ENCODE peak calls at places on chromosomes 3 and 15, in eight cellular contexts. V, G, R, J, U, I, P and F are unnamed samples.

GRCh38 chr3:16789344-16790100 is 95.2 kb upstream of the PLCL2 start:
- DNase-seq in G (no peak), J (no peak), U (no peak), I (no peak), P (no peak), R (no peak), V (peak; percentile 99), F (no peak)

GRCh38 chr15:64894395-64895056 is 17.2 kb upstream of the ANKDD1A start:
- DNase-seq in I (no peak), P (no peak), G (peak; percentile 64), V (no peak), R (no peak), J (no peak), U (peak; percentile 73), F (no peak)

GRCh38 chr3:141112686-141113255 is 61.6 kb downstream of the SPSB4 start:
- DNase-seq in G (peak; percentile 7), V (no peak), U (no peak), J (no peak), I (no peak), P (no peak), R (no peak), F (no peak)

GRCh38 chr15:70376031-70376928 is 278.6 kb upstream of the TLE3 start:
- DNase-seq in J (no peak), G (no peak), V (no peak), U (no peak), P (no peak), R (no peak), I (peak; percentile 36), F (no peak)

GRCh38 chr3:42996633-42997075 is 17.5 kb downstream of the GASK1A start:
- DNase-seq in P (peak; percentile 49), V (no peak), U (no peak), G (peak; percentile 69), I (no peak), R (no peak), J (no peak), F (peak; percentile 49)

GRCh38 chr3:121648219-121648958 is 12.3 kb downstream of the HCLS1 start:
- DNase-seq in I (no peak), P (no peak), R (no peak), V (no peak), J (no peak), G (no peak), U (no peak), F (no peak)

GRCh38 chr3:105979961-105980360 is 111.1 kb upstream of the CBLB start:
- DNase-seq in U (no peak), G (no peak), J (no peak), V (no peak), I (no peak), P (no peak), R (no peak), F (no peak)

GRCh38 chr3:24678441-24678865 is 183.8 kb upstream of the THRB start:
- DNase-seq in G (no peak), U (no peak), J (peak; percentile 61), V (no peak), P (no peak), I (no peak), R (no peak), F (no peak)

GRCh38 chr3:123611077-123611476 is 26.2 kb upstream of the HACD2 start:
- DNase-seq in G (no peak), R (no peak), J (no peak), V (no peak), I (no peak), U (no peak), P (no peak), F (no peak)

GRCh38 chr3:140441006-140441405 is 236.9 kb upstream of the TRIM42 start:
- DNase-seq in J (peak; percentile 72), R (no peak), P (peak; percentile 74), V (no peak), U (no peak), I (no peak), G (no peak), F (no peak)

GRCh38 chr15:39874890-39875549 is 45.0 kb downstream of the GPR176 start:
- DNase-seq in I (no peak), U (no peak), J (no peak), V (peak; percentile 36), G (no peak), R (peak; percentile 47), P (peak; percentile 25), F (no peak)

DNA sequence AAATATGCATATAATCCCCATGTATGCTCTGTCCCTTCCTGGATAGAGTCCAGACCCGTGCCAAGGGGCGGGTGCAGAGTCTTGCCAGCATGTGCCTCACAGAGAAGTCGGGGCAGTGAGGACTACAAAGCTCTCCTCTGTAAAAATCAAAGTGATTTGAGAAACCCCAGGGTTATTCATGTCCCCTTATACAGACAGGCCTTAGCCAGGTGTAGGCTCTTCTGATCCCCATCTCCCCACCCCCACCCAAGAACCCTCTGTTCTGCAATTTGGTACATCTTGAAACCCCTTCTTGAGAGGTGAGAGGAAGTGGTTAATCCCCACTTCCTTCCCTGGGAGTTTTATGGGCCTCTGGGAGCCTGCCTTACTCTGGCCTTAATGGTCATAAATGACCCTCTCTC is 24.7 kb downstream of the TRIM71 start:
- DNase-seq in I (peak; percentile 56), R (no peak), G (no peak), J (no peak), V (no peak), P (no peak), U (peak; percentile 33), F (no peak)
- H3K4me3 ChIP-seq in I (no peak overlapping the region), R (no peak overlapping the region), G (no peak overlapping the region), J (no peak overlapping the region), V (no peak overlapping the region), P (no peak overlapping the region), U (no peak overlapping the region), F (no peak overlapping the region)

GRCh38 chr15:63888823-63889222 is 55.1 kb upstream of the HERC1 start:
- DNase-seq in G (no peak), J (no peak), U (no peak), P (no peak), I (peak; percentile 16), R (no peak), V (no peak), F (no peak)
- H3K4me3 ChIP-seq in G (no peak overlapping the region), J (no peak overlapping the region), U (no peak overlapping the region), P (no peak overlapping the region), I (no peak overlapping the region), R (no peak overlapping the region), V (no peak overlapping the region), F (no peak overlapping the region)

DNA sequence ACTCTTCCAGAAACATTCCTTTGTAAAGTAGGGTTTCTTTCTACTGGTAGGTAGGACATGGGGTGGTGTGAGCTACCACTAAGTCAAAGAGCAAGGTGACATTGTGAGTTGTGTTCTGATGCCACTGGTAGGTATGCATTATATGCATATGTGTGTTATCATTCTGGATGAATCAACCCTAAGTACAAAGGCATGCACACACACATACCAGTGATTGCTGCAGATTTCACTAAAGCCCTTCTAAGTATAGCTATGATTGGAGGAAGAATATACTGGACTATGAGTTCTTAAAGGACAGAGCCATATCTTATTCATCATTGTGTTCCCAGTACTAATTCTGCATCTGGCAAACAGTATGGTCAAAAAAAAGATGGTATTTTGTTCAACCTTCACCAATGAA is 646.0 kb downstream of the AGBL1 start:
- DNase-seq in P (no peak), U (no peak), R (no peak), V (no peak), G (no peak), J (no peak), I (no peak), F (no peak)
- H3K4me3 ChIP-seq in P (no peak overlapping the region), U (no peak overlapping the region), R (no peak overlapping the region), V (no peak overlapping the region), G (no peak overlapping the region), J (no peak overlapping the region), I (no peak overlapping the region), F (no peak overlapping the region)

GRCh38 chr3:109257269-109257668 is 59.0 kb downstream of the DPPA2 start:
- DNase-seq in U (no peak), I (no peak), J (peak; percentile 12), V (no peak), R (no peak), G (no peak), P (no peak), F (no peak)
- H3K4me3 ChIP-seq in U (no peak overlapping the region), I (no peak overlapping the region), J (no peak overlapping the region), V (no peak overlapping the region), R (no peak overlapping the region), G (no peak overlapping the region), P (no peak overlapping the region), F (no peak overlapping the region)

GRCh38 chr15:88802991-88803240 is 320 bp upstream of the ACAN start:
- DNase-seq in P (no peak), J (no peak), G (no peak), V (no peak), U (no peak), I (no peak), R (no peak), F (no peak)
- H3K4me3 ChIP-seq in P (no peak overlapping the region), J (no peak overlapping the region), G (peak overlapping the region; percentile 44), V (no peak overlapping the region), U (no peak overlapping the region), I (no peak overlapping the region), R (no peak overlapping the region), F (no peak overlapping the region)

GRCh38 chr3:151503074-151503473 is 42.2 kb upstream of the IGSF10 start:
- DNase-seq in V (no peak), G (no peak), J (no peak), U (no peak), R (no peak), I (no peak), P (no peak), F (no peak)

GRCh38 chr3:151501905-151502615 is 41.2 kb upstream of the IGSF10 start:
- DNase-seq in U (no peak), P (no peak), G (no peak), R (no peak), J (no peak), I (no peak), V (no peak), F (no peak)

GRCh38 chr3:151501171-151501790 is 40.4 kb upstream of the IGSF10 start:
- DNase-seq in P (no peak), J (no peak), V (peak; percentile 99), G (no peak), U (no peak), R (no peak), I (no peak), F (no peak)

GRCh38 chr3:151499198-151499597 is 38.3 kb upstream of the IGSF10 start:
- DNase-seq in P (no peak), I (no peak), V (no peak), G (no peak), U (no peak), J (no peak), R (no peak), F (no peak)

DNA sequence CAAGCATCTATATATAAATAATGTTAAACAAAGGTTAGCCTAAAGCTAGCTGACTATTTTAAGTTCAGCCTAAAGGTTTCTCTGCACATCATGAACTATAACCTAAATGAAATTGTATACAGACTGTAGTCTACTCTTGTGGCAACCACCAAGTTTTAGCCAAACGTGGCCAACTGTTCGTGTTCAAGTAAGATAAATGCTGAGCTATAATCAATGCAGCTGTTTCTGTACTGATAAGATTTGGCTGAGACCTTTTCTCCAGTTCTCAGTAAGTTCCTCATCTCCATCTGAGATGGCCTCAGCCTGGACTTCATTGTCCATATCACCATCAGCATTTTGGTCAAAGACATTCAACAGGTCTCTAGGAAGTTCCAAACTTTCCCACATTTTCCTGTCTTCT is 43.7 kb upstream of the IGSF10 start:
- DNase-seq in G (no peak), U (no peak), P (no peak), R (no peak), V (no peak), J (no peak), I (no peak), F (no peak)
- H3K4me3 ChIP-seq in G (no peak overlapping the region), U (no peak overlapping the region), P (no peak overlapping the region), R (no peak overlapping the region), V (no peak overlapping the region), J (no peak overlapping the region), I (no peak overlapping the region), F (no peak overlapping the region)

GRCh38 chr15:72155635-72156616 is 37.7 kb downstream of the SENP8 start:
- DNase-seq in I (peak; percentile 90), P (peak; percentile 90), V (peak; percentile 93), G (peak; percentile 90), U (peak; percentile 92), R (peak; percentile 92), J (peak; percentile 45), F (peak; percentile 89)
- H3K4me3 ChIP-seq in I (peak overlapping the region; percentile 63), P (no peak overlapping the region), V (no peak overlapping the region), G (peak overlapping the region; percentile 68), U (peak overlapping the region; percentile 10), R (peak overlapping the region; percentile 43), J (peak overlapping the region; percentile 67), F (peak overlapping the region; percentile 43)